ENCODE peak calls at places on chromosomes 12 and 14, in five cellular contexts. S, N, P, T and C are unnamed samples.

GRCh38 chr12:3928538-3929220 is 55.5 kb upstream of the PARP11 start:
- DNase-seq in S (no peak), N (no peak), P (no peak), T (no peak), C (no peak)

GRCh38 chr14:94542111-94542810 is 19.0 kb upstream of the SERPINA4 start:
- DNase-seq in S (no peak), N (peak), P (no peak), T (no peak), C (no peak)

GRCh38 chr14:58738189-58738836 is 100.6 kb downstream of the DACT1 start:
- DNase-seq in S (no peak), N (peak), P (no peak), T (no peak), C (no peak)

GRCh38 chr14:100606687-100607610 is 19.7 kb upstream of the BEGAIN start:
- DNase-seq in S (no peak), N (no peak), P (peak), T (no peak), C (no peak)

GRCh38 chr12:52060498-52061177 is 9.1 kb upstream of the ATG101 start:
- DNase-seq in S (no peak), N (peak), P (no peak), T (no peak), C (no peak)

GRCh38 chr12:56749853-56750252 is 2.3 kb downstream of the PRIM1 start:
- DNase-seq in S (no peak), N (no peak), P (no peak), T (no peak), C (no peak)

GRCh38 chr12:117805865-117806264 is 162.9 kb downstream of the KSR2 start:
- DNase-seq in S (no peak), N (no peak), P (no peak), T (no peak), C (no peak)

GRCh38 chr12:75814856-75815754 is 216.5 kb downstream of the PHLDA1 start:
- DNase-seq in S (no peak), N (peak), P (no peak), T (no peak), C (peak)

GRCh38 chr14:54502602-54503001 is 7.1 kb upstream of the CGRRF1 start:
- DNase-seq in S (no peak), N (no peak), P (no peak), T (no peak), C (no peak)

GRCh38 chr12:122830517-122831214 is 4.6 kb upstream of the HIP1R start:
- DNase-seq in S (no peak), N (peak), P (no peak), T (no peak), C (no peak)

GRCh38 chr12:128069359-128069997 is 197.5 kb upstream of the TMEM132C start:
- DNase-seq in S (no peak), N (peak), P (peak), T (peak), C (peak)

GRCh38 chr12:41893491-41893890 is 251.2 kb downstream of the GXYLT1 start:
- DNase-seq in S (no peak), N (no peak), P (no peak), T (no peak), C (no peak)

GRCh38 chr14:50821471-50822464 is 9.2 kb downstream of the NIN start:
- DNase-seq in S (no peak), N (no peak), P (no peak), T (no peak), C (no peak)

GRCh38 chr14:74905595-74906142 is 17.4 kb downstream of the RPS6KL1 start:
- DNase-seq in S (peak), N (peak), P (peak), T (no peak), C (peak)

GRCh38 chr14:99568567-99569560 is 35.1 kb downstream of the CCDC85C start:
- DNase-seq in S (no peak), N (peak), P (no peak), T (no peak), C (no peak)

GRCh38 chr12:53599579-53599978 is 26.6 kb downstream of the ATF7 start:
- DNase-seq in S (no peak), N (no peak), P (no peak), T (no peak), C (no peak)